ENCODE peak calls at places on chromosome 11, in seven cellular contexts. X, P, E, T, R, Q and N are unnamed samples.

GRCh38 chr11:15594607-15595006 is 479.9 kb downstream of the INSC start:
- DNase-seq in P (no peak), X (no peak), R (no peak), E (no peak), T (no peak), Q (no peak), N (no peak)

GRCh38 chr11:67558084-67558772 is 25.4 kb upstream of the GSTP1 start:
- DNase-seq in X (peak), E (no peak), Q (no peak), P (no peak), T (no peak), R (no peak), N (peak)

GRCh38 chr11:21007297-21007696 is 337.9 kb downstream of the NELL1 start:
- DNase-seq in E (no peak), Q (no peak), R (no peak), P (no peak), X (no peak), T (no peak), N (no peak)

GRCh38 chr11:57641426-57641825 is 8.3 kb downstream of the YPEL4 start:
- DNase-seq in T (no peak), R (peak), Q (peak), P (no peak), E (no peak), X (no peak), N (peak)

GRCh38 chr11:46353706-46354105 is 6.4 kb downstream of the DGKZ start:
- DNase-seq in E (no peak), T (no peak), Q (no peak), X (no peak), R (no peak), P (no peak), N (peak)

GRCh38 chr11:73291196-73291595 is 16.9 kb upstream of the ARHGEF17 start:
- DNase-seq in X (no peak), P (no peak), T (no peak), R (no peak), Q (no peak), E (no peak), N (no peak)

GRCh38 chr11:18578975-18579598 is 9.4 kb downstream of the UEVLD start:
- DNase-seq in X (no peak), T (no peak), Q (no peak), R (peak), P (no peak), E (no peak), N (no peak)

GRCh38 chr11:95917188-95918036 is 6.5 kb downstream of the MTMR2 start:
- DNase-seq in X (no peak), R (no peak), Q (no peak), P (no peak), E (no peak), T (no peak), N (peak)

GRCh38 chr11:101583180-101584128 is at the start of gene TRPC6:
- DNase-seq in P (peak), T (peak), X (peak), Q (no peak), E (no peak), R (no peak), N (peak)

GRCh38 chr11:6505577-6506240 is 8.6 kb downstream of the DNHD1 start:
- DNase-seq in E (peak), Q (peak), T (peak), P (no peak), R (peak), X (no peak), N (peak)